ENCODE peak calls at places on chromosomes 6 and 20, in four cellular contexts. Q is upper lobe of right lung, J is endothelial cell of umbilical vein, E is lower lobe of right lung. B is an unnamed sample.

GRCh38 chr6:54366647-54367327 is 58.5 kb downstream of the TINAG start:
- DNase-seq in Q (no peak), J (peak; percentile 71), E (no peak), B (no peak)

GRCh38 chr6:20915150-20915549 is 380.9 kb downstream of the CDKAL1 start:
- DNase-seq in Q (no peak), J (no peak), E (no peak), B (no peak)

GRCh38 chr6:159686697-159687096 is 6.3 kb downstream of the SOD2 start:
- DNase-seq in Q (no peak), J (no peak), E (no peak), B (no peak)

GRCh38 chr20:50085481-50086365 is 27.2 kb downstream of the UBE2V1 start:
- DNase-seq in Q (peak; percentile 69), J (peak; percentile 85), E (peak; percentile 59), B (peak; percentile 29)

GRCh38 chr20:36881888-36882287 is 6.0 kb downstream of the TLDC2 start:
- DNase-seq in Q (peak; percentile 10), J (no peak), E (no peak), B (no peak)

GRCh38 chr20:51159303-51159702 is 136.4 kb upstream of the KCNG1 start:
- DNase-seq in Q (no peak), J (no peak), E (no peak), B (no peak)

GRCh38 chr6:16514249-16514648 is 247.0 kb downstream of the ATXN1 start:
- DNase-seq in Q (no peak), J (peak; percentile 60), E (no peak), B (no peak)

GRCh38 chr6:35216832-35217811 is 3.4 kb downstream of the SCUBE3 start:
- DNase-seq in Q (no peak), J (no peak), E (no peak), B (no peak)

GRCh38 chr6:106643061-106643460 is 13.7 kb downstream of the QRSL1 start:
- DNase-seq in Q (no peak), J (no peak), E (no peak), B (no peak)

GRCh38 chr6:41629128-41629527 is 9.1 kb upstream of the MDFI start:
- DNase-seq in Q (no peak), J (no peak), E (no peak), B (no peak)

GRCh38 chr20:60236613-60237012 is 278.4 kb downstream of the CDH26 start:
- DNase-seq in Q (no peak), J (no peak), E (no peak), B (no peak)

GRCh38 chr20:48647873-48648272 is 179.9 kb downstream of the PREX1 start:
- DNase-seq in Q (no peak), J (no peak), E (no peak), B (no peak)

GRCh38 chr6:133854633-133855598 is 34.0 kb upstream of the TCF21 start:
- DNase-seq in Q (no peak), J (no peak), E (no peak), B (no peak)

GRCh38 chr6:157498817-157499216 is 117.8 kb downstream of the ZDHHC14 start:
- DNase-seq in Q (no peak), J (no peak), E (no peak), B (no peak)

GRCh38 chr20:47353224-47353696 is 3.2 kb downstream of the ZMYND8 start:
- DNase-seq in Q (no peak), J (peak; percentile 33), E (no peak), B (no peak)

GRCh38 chr6:99119109-99120031 is 171.6 kb upstream of the FBXL4 start:
- DNase-seq in Q (no peak), J (peak; percentile 54), E (no peak), B (peak; percentile 33)

GRCh38 chr20:44089987-44090674 is 96.9 kb downstream of the JPH2 start:
- DNase-seq in Q (no peak), J (peak; percentile 63), E (no peak), B (no peak)

GRCh38 chr6:156735751-156736150 is 41.4 kb upstream of the ARID1B start:
- DNase-seq in Q (no peak), J (no peak), E (no peak), B (no peak)

GRCh38 chr6:10633216-10633615 is 61.2 kb downstream of the C6orf52 start:
- DNase-seq in Q (no peak), J (peak; percentile 76), E (no peak), B (no peak)

GRCh38 chr6:165571068-165571682 is 91.9 kb downstream of the PDE10A start:
- DNase-seq in Q (no peak), J (no peak), E (no peak), B (no peak)

GRCh38 chr6:106134906-106135634 is 48.9 kb downstream of the PRDM1 start:
- DNase-seq in Q (no peak), J (no peak), E (no peak), B (no peak)

GRCh38 chr6:159935633-159936032 is 33.2 kb upstream of the IGF2R start:
- DNase-seq in Q (no peak), J (no peak), E (no peak), B (no peak)

GRCh38 chr6:97203343-97203742 is 79.7 kb downstream of the MMS22L start:
- DNase-seq in Q (no peak), J (no peak), E (no peak), B (peak; percentile 33)

DNA sequence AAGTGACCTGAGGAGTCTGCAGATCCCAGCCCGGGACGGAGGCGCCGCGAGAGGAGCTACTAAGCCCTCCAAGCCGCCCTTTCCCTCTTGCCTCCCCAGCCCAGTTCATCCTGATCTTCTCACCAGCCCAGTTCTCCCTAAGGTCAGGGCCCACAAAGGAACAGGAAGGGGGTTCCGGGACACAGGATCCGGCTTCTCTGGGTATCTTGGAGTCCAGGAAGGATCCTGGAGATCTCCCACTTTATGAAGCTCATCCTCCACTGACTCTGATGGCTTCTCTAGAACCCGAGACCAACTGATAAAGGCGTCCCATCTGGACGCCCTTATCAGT is 36.9 kb upstream of the HLA-C start:
- DNase-seq in Q (no peak), J (no peak), E (no peak), B (no peak)
- H3K4me3 ChIP-seq in Q (peak overlapping the region; percentile 56), J (no peak overlapping the region), E (peak overlapping the region; percentile 65), B (no peak overlapping the region)

DNA sequence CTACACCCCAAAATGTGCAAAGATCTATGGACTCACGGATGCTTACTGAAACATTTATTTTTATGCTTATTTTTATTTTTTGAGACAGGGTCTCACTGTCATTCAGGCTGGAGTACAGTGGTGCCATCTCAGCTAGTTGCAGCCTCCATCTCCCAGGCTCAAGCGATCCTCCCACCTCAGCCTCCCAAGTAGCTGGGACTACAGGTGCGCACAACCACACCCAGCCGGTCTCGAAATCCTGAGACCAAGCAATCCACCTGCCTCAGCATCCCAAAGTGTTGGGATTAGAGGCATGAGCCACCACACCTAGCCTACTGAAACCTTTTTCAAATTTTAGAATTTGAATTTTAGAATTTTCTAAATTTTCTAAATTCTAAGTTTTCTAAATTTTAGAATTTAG is 50.8 kb upstream of the IPCEF1 start:
- DNase-seq in Q (no peak), J (no peak), E (no peak), B (no peak)
- H3K4me1 ChIP-seq in Q (peaks cover 26% of the 10 kb centered on the region), J (peaks cover 25% of the 10 kb centered on the region), E (peaks cover 14% of the 10 kb centered on the region), B (no peaks in the 10 kb centered on the region)

DNA sequence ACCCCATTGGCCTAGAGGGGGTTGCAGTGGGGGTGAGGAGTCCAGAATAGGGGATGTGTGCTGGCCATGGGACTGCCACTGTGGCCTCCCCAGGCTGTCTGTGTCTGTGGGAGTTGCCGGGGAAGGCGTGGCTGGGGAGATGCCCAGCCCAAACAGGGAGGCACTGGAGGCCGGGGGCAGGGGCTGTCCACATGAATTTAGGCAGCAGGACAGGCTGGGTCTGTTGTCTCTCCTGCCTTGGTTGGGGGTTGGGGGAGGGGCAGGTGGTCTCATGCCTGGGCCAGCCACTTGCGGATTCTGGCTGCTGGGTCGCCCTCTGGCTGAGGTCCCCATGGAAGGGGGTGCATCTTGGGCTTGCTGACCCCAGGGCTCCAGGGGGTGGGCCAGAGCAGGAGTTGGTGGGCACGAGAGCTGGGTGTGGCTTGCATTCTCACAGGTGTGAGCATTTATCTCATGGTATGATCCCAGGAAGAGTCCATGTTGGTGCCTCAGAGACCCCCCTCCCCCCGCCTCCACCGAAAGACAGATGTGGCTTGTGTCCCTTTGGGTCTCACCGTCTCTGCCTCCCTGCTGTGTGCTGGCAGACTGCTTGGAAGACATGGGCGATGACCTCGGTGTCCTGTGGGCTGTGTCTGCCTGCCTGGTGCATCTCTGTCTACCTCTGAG is 4.0 kb downstream of the SOX18 start:
- DNase-seq in Q (no peak), J (peak; percentile 49), E (no peak), B (no peak)
- H3K27me3 ChIP-seq in Q (peaks cover 43% of the 10 kb centered on the region), J (no peaks in the 10 kb centered on the region), E (peaks cover 68% of the 10 kb centered on the region), B (peaks cover 20% of the 10 kb centered on the region)

GRCh38 chr20:4147319-4147718 is 132.0 kb upstream of the RNF24 start:
- DNase-seq in Q (no peak), J (no peak), E (no peak), B (no peak)
- H3K4me3 ChIP-seq in Q (no peak overlapping the region), J (no peak overlapping the region), E (no peak overlapping the region), B (no peak overlapping the region)

GRCh38 chr6:25641377-25641776 is 10.6 kb upstream of the SCGN start:
- DNase-seq in Q (no peak), J (no peak), E (no peak), B (no peak)
- H3K4me1 ChIP-seq in Q (no peaks in the 10 kb centered on the region), J (no peaks in the 10 kb centered on the region), E (no peaks in the 10 kb centered on the region), B (no peaks in the 10 kb centered on the region)

GRCh38 chr20:21396921-21397340 is 395 bp downstream of the NKX2-4 start:
- DNase-seq in Q (peak; percentile 63), J (no peak), E (no peak), B (no peak)
- H3K27me3 ChIP-seq in Q (peaks cover 100% of the 10 kb centered on the region), J (peaks cover 100% of the 10 kb centered on the region), E (peaks cover 100% of the 10 kb centered on the region), B (peaks cover 16% of the 10 kb centered on the region)

B was measured in DND-41.